ENCODE peak calls at places on chromosome 21, in seven cellular contexts. N is BE2C, Z is kidney, G is uterus, C is tibial artery, F is IMR-90, Q is hepatocyte. Y is an unnamed sample.

GRCh38 chr21:39851219-39851618 is 16.0 kb upstream of the PCP4 start:
- DNase-seq in Z (no peak), G (no peak), C (no peak), F (no peak), N (no peak), Q (no peak), Y (no peak)

GRCh38 chr21:16541366-16541765 is 811.6 kb downstream of the USP25 start:
- DNase-seq in G (no peak), C (no peak), Z (no peak), N (no peak), F (no peak), Q (no peak), Y (no peak)

GRCh38 chr21:28485301-28486022 is 507.2 kb downstream of the LTN1 start:
- DNase-seq in F (peak; percentile 80), N (no peak), Q (no peak), Z (no peak), C (no peak), G (no peak), Y (no peak)

GRCh38 chr21:32137266-32137665 is 141.6 kb downstream of the MIS18A start:
- DNase-seq in C (no peak), G (no peak), Z (no peak), F (no peak), N (no peak), Q (no peak), Y (no peak)

GRCh38 chr21:40335689-40336088 is 468.5 kb downstream of the PCP4 start:
- DNase-seq in F (no peak), G (no peak), N (no peak), C (no peak), Q (no peak), Z (no peak), Y (no peak)

GRCh38 chr21:28523367-28523766 is 469.3 kb downstream of the LTN1 start:
- DNase-seq in G (no peak), Q (no peak), Z (no peak), C (no peak), N (no peak), F (no peak), Y (no peak)

GRCh38 chr21:14687277-14687642 is 141.1 kb upstream of the SAMSN1 start:
- DNase-seq in G (no peak), F (no peak), Q (no peak), C (no peak), Z (no peak), N (no peak), Y (no peak)

GRCh38 chr21:36126166-36126565 is 8.7 kb upstream of the CBR3 start:
- DNase-seq in Z (no peak), C (no peak), F (peak; percentile 55), G (no peak), Q (no peak), N (no peak), Y (no peak)

GRCh38 chr21:26881504-26882228 is 36.5 kb upstream of the ADAMTS1 start:
- DNase-seq in N (no peak), G (no peak), C (no peak), Q (no peak), F (peak; percentile 39), Z (no peak), Y (no peak)

GRCh38 chr21:15004721-15005370 is 60.0 kb downstream of the NRIP1 start:
- DNase-seq in C (no peak), Z (no peak), F (peak; percentile 73), Q (no peak), G (no peak), N (no peak), Y (no peak)

GRCh38 chr21:32921632-32922230 is 104.0 kb upstream of the OLIG2 start:
- DNase-seq in G (no peak), N (peak; percentile 59), Z (no peak), F (peak; percentile 10), C (no peak), Q (no peak), Y (no peak)

GRCh38 chr21:43639470-43640178 is 19.7 kb downstream of the HSF2BP start:
- DNase-seq in Z (no peak), Q (peak; percentile 39), G (no peak), N (no peak), F (peak; percentile 88), C (no peak), Y (no peak)

GRCh38 chr21:14075346-14076142 is 135.2 kb downstream of the LIPI start:
- DNase-seq in G (no peak), Q (no peak), F (no peak), Z (peak; percentile 63), N (no peak), C (no peak), Y (no peak)

GRCh38 chr21:36035381-36035791 is 24.9 kb downstream of the SETD4 start:
- DNase-seq in C (no peak), Q (peak; percentile 57), N (peak; percentile 84), Z (no peak), F (no peak), G (no peak), Y (no peak)

GRCh38 chr21:25329227-25329626 is 278.1 kb downstream of the MRPL39 start:
- DNase-seq in G (no peak), C (no peak), Q (no peak), Z (no peak), F (peak; percentile 91), N (no peak), Y (peak; percentile 81)

GRCh38 chr21:33026299-33026858 is 644 bp downstream of the OLIG2 start:
- DNase-seq in N (no peak), C (no peak), Z (no peak), F (no peak), G (no peak), Q (no peak), Y (no peak)

GRCh38 chr21:26769613-26770188 is 75.5 kb downstream of the ADAMTS1 start:
- DNase-seq in F (peak; percentile 73), C (no peak), G (peak; percentile 32), Z (no peak), Q (peak; percentile 71), N (peak; percentile 15), Y (no peak)

GRCh38 chr21:39610705-39611104 is 2.0 kb upstream of the B3GALT5 start:
- DNase-seq in C (no peak), F (no peak), N (no peak), Q (no peak), Z (no peak), G (no peak), Y (no peak)

GRCh38 chr21:26800455-26801454 is 44.5 kb downstream of the ADAMTS1 start:
- DNase-seq in Z (no peak), F (peak; percentile 42), Q (no peak), G (peak; percentile 65), C (peak; percentile 47), N (no peak), Y (peak; percentile 55)

GRCh38 chr21:30463713-30464112 is 16.5 kb downstream of the KRTAP19-1 start:
- DNase-seq in N (no peak), F (no peak), C (no peak), G (no peak), Z (no peak), Q (peak; percentile 12), Y (no peak)
- TF ChIP-seq CTCF in N (peak; percentile 58), F (peak; percentile 4), C (peak; percentile 32), G (no peak), Z (peak; percentile 8), Q (peak; percentile 42), Y (no peak)

DNA sequence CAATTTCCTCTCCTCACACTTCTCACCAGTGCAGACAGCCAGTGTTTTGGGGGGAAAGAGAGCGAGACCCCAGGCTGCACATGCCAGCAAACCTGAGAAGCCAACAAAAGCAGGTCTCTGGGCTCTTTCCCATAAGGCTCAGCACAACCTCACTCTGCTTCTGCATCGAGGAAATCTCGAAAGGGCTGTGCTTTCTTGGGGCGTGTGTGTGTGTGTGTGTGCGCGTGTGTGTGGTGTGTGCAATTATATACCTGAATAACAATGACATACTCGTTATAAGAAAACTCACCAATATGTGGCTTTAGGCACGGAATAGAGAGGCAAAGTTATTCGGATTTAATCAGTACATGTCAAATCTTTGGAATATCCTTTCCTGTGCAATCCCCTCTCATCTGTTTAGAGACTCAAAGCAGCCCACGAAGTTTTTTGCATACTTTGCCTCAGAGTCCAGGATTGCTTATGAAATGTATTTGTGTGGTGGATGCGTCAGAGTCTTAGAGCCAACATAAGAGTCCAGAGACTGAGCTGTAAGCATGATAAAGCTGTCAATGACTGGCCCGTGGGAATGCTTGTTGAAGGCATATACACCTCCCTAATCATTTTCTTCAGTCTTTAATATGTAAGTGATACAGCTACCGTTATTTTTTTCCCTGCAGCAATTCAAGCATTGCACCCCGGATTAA is 2.2 kb downstream of the KCNJ15 start:
- DNase-seq in C (no peak), F (peak; percentile 98), G (no peak), N (no peak), Z (no peak), Q (peak; percentile 44), Y (no peak)
- H3K4me3 ChIP-seq in C (no peak overlapping the region), F (no peak overlapping the region), G (no peak overlapping the region), N (no peak overlapping the region), Z (peak overlapping the region; percentile 67), Q (no peak overlapping the region), Y (no peak overlapping the region)

GRCh38 chr21:34810786-34811185 is 142.0 kb downstream of the CLIC6 start:
- DNase-seq in F (no peak), Z (no peak), G (no peak), C (no peak), Q (no peak), N (no peak), Y (no peak)

GRCh38 chr21:34814529-34814951 is 145.7 kb downstream of the CLIC6 start:
- DNase-seq in F (no peak), Q (no peak), C (no peak), G (no peak), Z (no peak), N (peak; percentile 14), Y (no peak)

GRCh38 chr21:34811368-34811767 is 142.6 kb downstream of the CLIC6 start:
- DNase-seq in Q (no peak), G (no peak), Z (no peak), F (no peak), C (no peak), N (no peak), Y (no peak)

GRCh38 chr21:34812510-34813265 is 143.9 kb downstream of the CLIC6 start:
- DNase-seq in Q (peak; percentile 62), F (peak; percentile 99), Z (no peak), C (no peak), G (no peak), N (no peak), Y (peak; percentile 87)

GRCh38 chr21:34813266-34813886 is 144.6 kb downstream of the CLIC6 start:
- DNase-seq in G (no peak), C (no peak), N (no peak), Q (no peak), Z (no peak), F (peak; percentile 90), Y (no peak)
- H3K36me3 ChIP-seq in G (no peaks in the 10 kb centered on the region), C (peaks cover 15% of the 10 kb centered on the region), N (no peaks in the 10 kb centered on the region), Q (no peaks in the 10 kb centered on the region), Z (no peaks in the 10 kb centered on the region), F (peaks cover 37% of the 10 kb centered on the region), Y (peaks cover 29% of the 10 kb centered on the region)

DNA sequence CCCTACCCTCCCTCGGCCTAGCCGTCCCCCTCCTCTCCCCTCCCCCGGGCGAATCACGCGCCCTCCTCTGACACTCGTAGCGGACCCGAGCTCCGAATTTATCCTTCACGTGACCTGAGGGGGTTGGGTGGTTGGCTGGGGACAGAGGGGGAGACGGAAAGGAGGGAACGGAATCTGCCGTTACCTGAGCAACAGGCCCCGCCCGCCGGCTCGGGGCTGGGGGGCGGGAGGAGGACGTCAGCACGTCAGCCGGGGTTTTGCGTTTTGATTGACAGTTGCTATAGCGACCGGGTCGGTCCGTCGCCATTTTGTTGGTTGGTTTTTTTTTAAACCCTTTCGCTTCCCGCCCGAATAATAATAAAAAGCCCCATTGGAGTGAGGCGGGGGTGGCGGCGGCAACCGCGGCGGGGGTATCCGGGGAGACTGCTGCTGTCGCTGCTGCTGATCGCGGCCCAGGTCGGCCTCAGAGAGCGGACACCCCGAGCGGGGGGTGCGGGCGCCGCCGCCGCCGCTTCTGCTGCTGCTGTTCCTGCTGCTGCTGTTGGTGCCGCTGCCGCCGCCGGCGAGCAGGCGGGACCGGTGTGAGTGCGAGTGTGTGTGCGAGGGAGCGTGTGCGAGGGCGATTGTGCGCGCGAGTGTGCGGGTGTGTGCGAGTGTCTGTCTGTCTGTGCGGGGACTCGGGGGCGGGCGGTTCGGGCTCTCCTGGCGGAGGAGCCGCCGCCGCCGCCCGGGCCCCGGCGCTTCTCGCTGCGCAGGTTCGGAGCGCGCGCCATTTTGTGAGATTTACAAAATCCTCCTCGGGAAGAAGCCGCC is at the start of gene DYRK1A:
- DNase-seq in F (peak; percentile 99), G (peak; percentile 99), N (peak; percentile 99), Q (peak; percentile 99), C (peak; percentile 99), Z (peak; percentile 99), Y (peak; percentile 95)
- TF ChIP-seq CTCF in F (no peak), G (no peak), N (no peak), Q (peak; percentile 6), C (no peak), Z (no peak), Y (no peak)